ENCODE peak calls at places on chromosomes 16 and 17, in ten cellular contexts. H, D, F, N, B, A, K, U, V and X are unnamed samples.
A peak's percentile ranks its signal among the peaks of the same experiment; 100 is the strongest.

GRCh38 chr17:16281351-16281750 is 64.3 kb downstream of the PIGL start:
- DNase-seq in K (no peak), B (no peak), D (peak; percentile 41), N (no peak), H (no peak), V (no peak), F (no peak), U (no peak), A (peak; percentile 78), X (no peak)

GRCh38 chr17:77088455-77089117 is 52.2 kb upstream of the SEC14L1 start:
- DNase-seq in A (peak; percentile 81), D (peak; percentile 98), B (peak; percentile 87), H (peak; percentile 97), F (peak; percentile 80), U (peak; percentile 98), K (peak; percentile 91), N (peak; percentile 76), V (peak; percentile 92), X (peak; percentile 86)

GRCh38 chr16:3195975-3196374 is 8.0 kb downstream of the OR1F1 start:
- DNase-seq in D (no peak), A (no peak), H (no peak), B (no peak), V (no peak), F (no peak), U (peak; percentile 56), N (no peak), K (no peak), X (no peak)

GRCh38 chr16:24645739-24646645 is 83.5 kb upstream of the TNRC6A start:
- DNase-seq in H (no peak), F (no peak), A (peak; percentile 99), D (peak; percentile 98), B (no peak), U (no peak), V (no peak), N (no peak), K (no peak), X (no peak)

GRCh38 chr17:50428831-50429424 is 2.9 kb downstream of the ACSF2 start:
- DNase-seq in F (no peak), V (no peak), K (no peak), D (no peak), N (no peak), A (no peak), B (no peak), U (no peak), H (no peak), X (no peak)

GRCh38 chr16:13913374-13914292 is 6.3 kb upstream of the ERCC4 start:
- DNase-seq in A (no peak), U (no peak), V (no peak), H (no peak), D (no peak), F (no peak), K (no peak), B (no peak), N (no peak), X (no peak)

GRCh38 chr17:37089998-37090397 is 141.2 kb downstream of the AATF start:
- DNase-seq in B (peak; percentile 40), H (no peak), K (no peak), U (no peak), N (no peak), F (peak; percentile 48), A (no peak), D (no peak), V (no peak), X (peak; percentile 79)

GRCh38 chr17:32783602-32784001 is 93.3 kb downstream of the MYO1D start:
- DNase-seq in D (peak; percentile 78), F (no peak), B (peak; percentile 30), N (no peak), V (no peak), K (no peak), H (peak; percentile 65), U (no peak), A (no peak), X (no peak)

GRCh38 chr17:72702136-72702735 is 390.3 kb downstream of the SLC39A11 start:
- DNase-seq in A (no peak), N (no peak), F (no peak), V (no peak), H (no peak), D (peak; percentile 55), B (no peak), U (peak; percentile 20), K (no peak), X (no peak)

GRCh38 chr17:13917635-13918034 is 151.7 kb upstream of the COX10 start:
- DNase-seq in N (no peak), K (no peak), H (no peak), B (no peak), V (no peak), A (no peak), F (no peak), U (no peak), D (no peak), X (no peak)